ENCODE peak calls at places on chromosomes 7 and 10, in four cellular contexts. T is GM10248; V is CD8-positive, alpha-beta T cell; W is neural progenitor cell. C is an unnamed sample.

GRCh38 chr10:14460447-14460846 is 129.7 kb upstream of the FRMD4A start:
- DNase-seq in T (no peak), W (no peak), V (no peak), C (no peak)

GRCh38 chr10:4391683-4392082 is 434.3 kb upstream of the AKR1E2 start:
- DNase-seq in W (no peak), V (no peak), T (no peak), C (no peak)

GRCh38 chr7:159130199-159130775 is 14.4 kb downstream of the VIPR2 start:
- DNase-seq in T (no peak), V (no peak), W (no peak), C (no peak)

GRCh38 chr7:131011976-131012375 is 278.0 kb upstream of the KLF14 start:
- DNase-seq in T (no peak), W (no peak), V (no peak), C (no peak)

GRCh38 chr10:28280652-28281051 is 22.2 kb downstream of the MPP7 start:
- DNase-seq in V (no peak), T (no peak), W (no peak), C (no peak)

GRCh38 chr7:82018226-82018625 is 248.4 kb upstream of the HGF start:
- DNase-seq in W (no peak), T (no peak), V (no peak), C (no peak)

GRCh38 chr7:47241112-47242065 is 340.5 kb downstream of the TNS3 start:
- DNase-seq in V (no peak), W (no peak), T (no peak), C (no peak)

GRCh38 chr7:41702635-41703371 is at the start of gene INHBA:
- DNase-seq in W (no peak), V (no peak), T (no peak), C (no peak)

GRCh38 chr7:92634924-92635519 is 44.8 kb upstream of the FAM133B start:
- DNase-seq in W (no peak), V (no peak), T (no peak), C (no peak)

GRCh38 chr7:31811650-31812461 is 124.8 kb downstream of the PPP1R17 start:
- DNase-seq in W (no peak), V (no peak), T (no peak), C (no peak)

GRCh38 chr10:78283069-78283682 is 249.5 kb downstream of the RPS24 start:
- DNase-seq in W (peak; percentile 77), T (no peak), V (no peak), C (no peak)

GRCh38 chr10:60367014-60367413 is 22.7 kb downstream of the ANK3 start:
- DNase-seq in V (no peak), W (no peak), T (no peak), C (no peak)

GRCh38 chr7:151822541-151823181 is 54.3 kb downstream of the PRKAG2 start:
- DNase-seq in V (no peak), W (no peak), T (no peak), C (no peak)

GRCh38 chr10:124149681-124150080 is 56.3 kb upstream of the CHST15 start:
- DNase-seq in V (no peak), W (peak; percentile 59), T (no peak), C (no peak)

DNA sequence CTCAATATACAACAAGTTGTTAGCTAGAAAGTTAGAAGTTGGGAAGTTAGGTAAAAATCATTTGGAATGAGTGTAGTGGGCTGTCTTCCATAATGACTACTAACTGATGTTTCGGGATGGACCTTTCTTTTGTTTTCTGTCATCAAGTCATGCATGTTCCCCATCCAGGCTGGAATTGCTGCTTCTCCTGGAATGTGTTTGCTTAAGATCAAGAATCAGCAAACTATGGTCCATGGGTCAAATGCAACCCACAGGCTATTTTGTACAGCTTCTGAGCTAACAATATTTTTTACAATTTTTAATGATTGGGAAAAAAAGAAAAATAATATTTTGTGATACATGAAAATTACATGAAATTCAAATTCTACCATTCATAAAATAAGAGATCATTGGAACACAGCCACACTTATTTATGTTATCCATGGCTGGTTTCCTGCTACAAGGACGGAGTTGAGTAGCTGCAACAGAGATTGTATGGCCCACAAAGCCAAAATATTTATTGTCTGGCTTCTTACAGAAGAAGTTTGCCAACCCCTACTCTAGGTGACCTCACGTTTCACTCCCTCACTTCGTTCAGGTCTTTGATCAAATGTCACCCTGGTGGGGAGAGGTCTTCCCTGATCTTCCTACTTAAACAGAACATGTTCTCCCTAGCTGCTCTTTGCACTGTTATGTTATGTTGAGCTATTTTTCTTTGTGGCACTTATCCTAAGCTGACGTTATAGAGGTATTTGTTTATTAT is 127.1 kb downstream of the RALA start:
- DNase-seq in T (no peak), W (no peak), V (no peak), C (no peak)
- TF ChIP-seq CTCF in T (no peak), W (no peak), V (no peak), C (no peak)

GRCh38 chr10:111856631-111857030 is 326.9 kb downstream of the GPAM start:
- DNase-seq in T (no peak), V (no peak), W (peak; percentile 27), C (no peak)
- TF ChIP-seq CTCF in T (no peak), V (no peak), W (peak; percentile 52), C (no peak)

GRCh38 chr10:19629559-19629958 is 186.7 kb upstream of the PLXDC2 start:
- DNase-seq in W (peak; percentile 85), V (no peak), T (no peak), C (no peak)
- TF ChIP-seq CTCF in W (peak; percentile 30), V (no peak), T (no peak), C (no peak)

GRCh38 chr7:231030-231857 is 38.9 kb downstream of the FAM20C start:
- DNase-seq in T (no peak), W (no peak), V (no peak), C (no peak)
- TF ChIP-seq CTCF in T (peak; percentile 15), W (peak; percentile 24), V (no peak), C (no peak)

GRCh38 chr7:155007947-155008346 is 5.0 kb upstream of the PAXIP1 start:
- DNase-seq in W (peak; percentile 69), T (no peak), V (no peak), C (no peak)
- TF ChIP-seq CTCF in W (peak; percentile 66), T (peak; percentile 56), V (no peak), C (peak; percentile 39)

GRCh38 chr10:70542565-70542938 is 60.0 kb downstream of the PRF1 start:
- DNase-seq in W (no peak), T (no peak), V (no peak), C (no peak)
- TF ChIP-seq CTCF in W (no peak), T (no peak), V (no peak), C (peak; percentile 9)

GRCh38 chr10:89341136-89341535 is 13.3 kb downstream of the IFIT3 start:
- DNase-seq in W (no peak), T (no peak), V (no peak), C (no peak)
- TF ChIP-seq CTCF in W (no peak), T (no peak), V (no peak), C (no peak)

DNA sequence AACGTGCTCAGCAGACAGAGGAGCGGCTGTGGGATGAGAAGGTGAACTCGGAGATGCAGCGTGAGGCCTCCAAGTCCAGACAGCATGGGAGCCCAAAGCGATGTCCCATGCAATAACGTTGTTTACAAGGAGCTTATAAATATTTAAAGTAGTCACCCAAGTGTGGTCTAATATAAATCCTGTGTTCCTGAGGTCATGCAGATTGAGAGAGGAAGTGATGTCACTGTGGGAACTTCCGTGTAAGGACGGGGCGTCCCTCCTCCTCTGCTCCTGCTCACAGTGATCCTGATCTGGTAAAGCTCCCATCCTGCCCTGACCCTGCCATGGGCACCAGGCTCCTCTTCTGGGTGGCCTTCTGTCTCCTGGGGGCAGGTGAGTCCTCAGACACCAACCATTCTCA is 94.7 kb upstream of the PRSS58 start:
- DNase-seq in W (no peak), T (no peak), V (no peak), C (no peak)
- TF ChIP-seq CTCF in W (no peak), T (no peak), V (no peak), C (no peak)

DNA sequence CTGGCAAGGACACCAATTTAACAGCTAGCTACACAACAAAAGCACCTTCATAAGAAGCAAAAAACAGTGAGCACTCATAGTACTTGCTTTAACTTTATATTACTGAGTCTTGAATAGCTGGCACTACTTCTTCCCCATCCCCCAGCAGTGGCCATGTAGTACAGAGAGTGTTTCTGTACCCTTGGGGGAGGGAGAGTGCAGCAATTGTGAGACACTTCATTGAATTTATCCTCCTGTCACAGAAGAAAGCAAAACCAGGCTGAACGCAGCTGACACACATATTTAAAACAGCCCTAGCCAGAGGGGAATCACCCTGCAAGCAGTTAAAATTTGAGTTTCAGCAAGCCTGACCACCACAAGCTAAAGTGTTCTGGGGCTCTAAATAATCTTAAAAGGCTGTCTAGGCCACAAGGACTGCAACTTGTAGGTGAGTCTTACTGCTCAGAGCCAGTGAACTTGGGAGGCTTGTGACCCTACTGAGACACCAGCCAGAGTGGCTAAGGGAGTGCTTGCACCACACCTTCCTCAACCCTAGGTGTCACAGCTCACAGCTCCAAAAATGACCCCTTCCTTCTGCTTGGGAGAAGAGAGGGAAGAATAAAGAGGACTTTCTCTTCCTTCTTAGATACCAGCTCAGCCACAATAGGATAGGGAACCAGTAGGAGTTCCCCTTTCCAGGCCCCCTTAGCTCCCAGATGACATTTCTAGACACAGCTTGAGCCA is 97.6 kb upstream of the MEOX2 start:
- DNase-seq in W (peak; percentile 12), V (no peak), T (no peak), C (no peak)
- TF ChIP-seq CTCF in W (no peak), V (no peak), T (no peak), C (no peak)

C was measured in GM13977.